ENCODE peak calls at places on chromosomes 2 and 18, in four cellular contexts. P is CD8-positive, alpha-beta T cell; I is pancreas; N is neural progenitor cell. X is an unnamed sample.

GRCh38 chr2:54632733-54633692 is 90.4 kb upstream of the EML6 start:
- DNase-seq in P (no peak), I (no peak), N (no peak), X (peak; percentile 74)

GRCh38 chr2:28505361-28505760 is 9.5 kb downstream of the PLB1 start:
- DNase-seq in P (no peak), I (no peak), N (no peak), X (no peak)

GRCh38 chr2:148614024-148614331 is 30.6 kb upstream of the EPC2 start:
- DNase-seq in P (no peak), I (no peak), N (peak; percentile 69), X (no peak)

GRCh38 chr2:141021109-141021508 is 1109.7 kb downstream of the LRP1B start:
- DNase-seq in P (no peak), I (no peak), N (no peak), X (no peak)

GRCh38 chr2:98470851-98471255 is 26.2 kb downstream of the INPP4A start:
- DNase-seq in P (no peak), I (no peak), N (no peak), X (no peak)

GRCh38 chr2:21757805-21758204 is 634.0 kb downstream of the TDRD15 start:
- DNase-seq in P (no peak), I (no peak), N (peak; percentile 14), X (no peak)

GRCh38 chr2:218858671-218859555 is 692 bp upstream of the WNT6 start:
- DNase-seq in P (no peak), I (no peak), N (peak; percentile 45), X (no peak)

GRCh38 chr2:128727914-128728313 is 409.2 kb upstream of the HS6ST1 start:
- DNase-seq in P (no peak), I (no peak), N (no peak), X (no peak)

GRCh38 chr2:133266926-133267590 is 301.2 kb downstream of the NCKAP5 start:
- DNase-seq in P (no peak), I (no peak), N (peak; percentile 56), X (no peak)

GRCh38 chr18:76384114-76384790 is 110.8 kb downstream of the ZNF516 start:
- DNase-seq in P (no peak), I (no peak), N (no peak), X (no peak)

GRCh38 chr2:241132549-241133435 is 16.5 kb downstream of the PASK start:
- DNase-seq in P (no peak), I (peak; percentile 52), N (no peak), X (no peak)

GRCh38 chr2:215517391-215517790 is 81.5 kb upstream of the FN1 start:
- DNase-seq in P (no peak), I (no peak), N (no peak), X (no peak)

GRCh38 chr2:39855856-39856255 is 76.8 kb upstream of the THUMPD2 start:
- DNase-seq in P (no peak), I (no peak), N (no peak), X (no peak)

GRCh38 chr2:237538001-237538720 is 28.2 kb upstream of the PRLH start:
- DNase-seq in P (no peak), I (no peak), N (no peak), X (no peak)

GRCh38 chr2:70919672-70920366 is 15.9 kb upstream of the ATP6V1B1 start:
- DNase-seq in P (peak; percentile 75), I (peak; percentile 79), N (peak; percentile 91), X (peak; percentile 80)

GRCh38 chr18:48983793-48984437 is 33.1 kb upstream of the SMAD7 start:
- DNase-seq in P (no peak), I (no peak), N (no peak), X (no peak)

GRCh38 chr2:46917628-46918027 is 2.0 kb upstream of the MCFD2 start:
- DNase-seq in P (no peak), I (no peak), N (no peak), X (no peak)

GRCh38 chr2:237574467-237574866 is 8.1 kb downstream of the PRLH start:
- DNase-seq in P (no peak), I (no peak), N (no peak), X (peak; percentile 51)

GRCh38 chr18:52451851-52452250 is 111.9 kb downstream of the DCC start:
- DNase-seq in P (no peak), I (no peak), N (peak; percentile 7), X (no peak)

GRCh38 chr2:231110551-231110950 is 14.3 kb downstream of the HTR2B start:
- DNase-seq in P (no peak), I (no peak), N (no peak), X (no peak)

GRCh38 chr2:177778472-177778871 is 294.1 kb downstream of the PDE11A start:
- DNase-seq in P (no peak), I (no peak), N (no peak), X (no peak)

GRCh38 chr2:177783091-177783490 is 289.5 kb downstream of the PDE11A start:
- DNase-seq in P (no peak), I (no peak), N (no peak), X (no peak)

GRCh38 chr2:177784449-177784845 is 288.1 kb downstream of the PDE11A start:
- DNase-seq in P (no peak), I (no peak), N (no peak), X (no peak)

GRCh38 chr2:177782613-177783012 is 290.0 kb downstream of the PDE11A start:
- DNase-seq in P (no peak), I (no peak), N (no peak), X (no peak)

DNA sequence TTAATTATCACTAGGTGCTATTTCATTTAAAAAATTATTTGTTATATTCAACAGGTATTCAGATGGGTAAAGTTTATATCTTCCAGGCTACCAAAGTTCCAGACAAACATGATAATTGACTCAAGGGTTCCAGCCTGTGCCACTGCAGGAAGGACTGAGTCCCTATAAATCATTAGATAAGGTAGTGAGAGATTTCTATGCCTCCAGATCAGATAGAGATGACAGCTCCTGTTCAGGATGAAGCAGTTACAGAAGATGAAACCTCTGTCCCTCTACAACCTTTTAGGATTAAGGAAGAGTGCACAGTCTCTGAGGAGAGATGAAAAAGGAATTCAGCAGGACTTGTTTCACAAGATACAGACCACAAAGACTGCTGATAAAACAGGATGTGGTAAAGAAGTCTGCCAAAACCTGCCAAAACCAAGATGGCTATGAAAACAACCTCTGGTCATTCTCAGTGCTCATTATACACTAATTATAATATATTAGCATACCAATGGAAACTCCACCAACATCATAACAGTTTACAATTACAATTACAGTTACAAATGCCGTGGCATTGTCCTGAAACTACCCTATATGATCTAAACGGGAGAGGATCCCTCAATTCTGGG is 288.6 kb downstream of the PDE11A start:
- DNase-seq in P (no peak), I (no peak), N (no peak), X (no peak)
- TF ChIP-seq CTCF in P (no peak), I (no peak), N (no peak), X (no peak)

DNA sequence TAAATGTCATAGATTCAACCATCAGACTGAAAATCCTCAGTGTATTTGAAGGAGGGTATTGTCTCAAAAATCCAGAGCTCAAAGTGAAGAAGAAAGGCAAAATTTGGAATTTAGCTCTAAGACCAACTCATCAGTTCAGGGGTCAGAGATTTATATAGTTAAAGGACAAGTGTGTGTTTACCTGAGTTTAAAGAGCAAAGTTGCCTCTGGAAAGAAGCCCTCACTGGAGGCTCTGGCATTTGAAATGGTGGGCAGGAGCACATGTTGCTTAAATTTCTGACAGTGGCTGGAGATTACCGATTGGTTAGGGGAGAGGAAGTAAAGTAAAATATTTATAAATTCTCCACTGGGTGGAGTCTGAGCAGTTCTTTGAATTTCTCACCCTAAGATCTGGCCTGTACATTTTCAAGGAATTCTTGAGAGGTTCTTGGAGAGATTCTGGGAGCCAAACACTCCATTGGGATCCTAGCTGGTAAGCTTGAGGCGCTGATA is at the start of gene KYNU:
- DNase-seq in P (no peak), I (no peak), N (no peak), X (no peak)
- H3K4me3 ChIP-seq in P (no peak within 1 kb of the TSS), I (no peak within 1 kb of the TSS), N (no peak within 1 kb of the TSS), X (peak within 1 kb of the TSS; percentile 29)

DNA sequence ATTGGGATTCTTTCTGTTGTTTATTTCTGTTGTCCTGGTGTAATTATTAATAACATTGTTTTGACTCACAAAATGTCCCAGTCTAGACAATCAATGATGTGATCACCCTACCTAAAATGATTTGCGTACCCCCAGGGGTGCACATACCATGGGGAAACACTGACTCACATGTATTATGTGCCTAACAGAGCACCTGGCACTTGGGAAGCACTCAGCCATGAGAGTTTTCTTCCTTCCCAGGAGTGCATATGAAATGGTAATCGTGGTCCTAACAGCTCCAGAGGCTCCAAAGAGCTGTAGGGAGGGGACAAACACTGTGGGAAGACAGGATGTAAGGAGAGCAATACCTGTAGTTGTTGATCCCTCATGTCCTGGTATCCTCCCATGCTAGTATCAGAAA is 187.8 kb upstream of the ERBB4 start:
- DNase-seq in P (no peak), I (no peak), N (no peak), X (no peak)
- H3K4me1 ChIP-seq in P (no peaks in the 10 kb centered on the region), I (no peaks in the 10 kb centered on the region), N (no peaks in the 10 kb centered on the region), X (no peaks in the 10 kb centered on the region)

DNA sequence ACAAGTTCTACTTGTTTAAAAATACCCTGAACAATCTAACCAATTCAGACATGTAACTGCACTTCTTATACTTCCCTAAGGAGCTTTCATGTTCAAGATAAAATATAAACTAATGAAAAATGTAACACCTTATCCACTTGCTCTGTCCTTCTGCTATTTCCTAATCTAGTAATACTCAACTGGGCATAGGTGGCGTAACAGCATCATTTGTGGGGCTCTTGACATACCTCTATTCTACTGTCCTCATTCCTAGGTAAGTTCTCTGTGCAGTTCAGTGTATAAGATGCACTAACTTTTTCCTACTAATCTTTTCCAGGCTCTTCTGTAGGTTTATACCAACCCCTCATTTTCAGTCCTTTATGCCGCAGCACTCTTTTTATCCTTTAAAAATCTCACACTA is 36.7 kb downstream of the PRKD3 start:
- DNase-seq in P (no peak), I (no peak), N (peak; percentile 7), X (no peak)
- TF ChIP-seq CTCF in P (no peak), I (no peak), N (peak; percentile 24), X (no peak)

X was measured in right lobe of liver.